ENCODE peak calls at places on chromosomes 7 and 10, in ten cellular contexts. A is stimulated activated naive CD8-positive, alpha-beta T cell treated with anti-CD3 and anti-CD28 coated beads, Interleukin-15, amount 100 ng/mL, for 72 hours; I is SHP77; R is stimulated activated CD4-positive, alpha-beta T cell treated with anti-CD3 and anti-CD28 coated beads, TNF-alpha, amount 100 ng/mL, for 1 hour; O is fibroblast of the conjunctiva; M is kidney epithelial cell; F is choroid plexus epithelial cell; H is AG08395; C is right cardiac atrium; P is A172. N is an unnamed sample.

GRCh38 chr7:10212664-10213063 is 761.0 kb upstream of the PHF14 start:
- DNase-seq in R (no peak), H (no peak), F (no peak), I (no peak), A (no peak), C (no peak), M (no peak), O (no peak), P (peak), N (no peak)

GRCh38 chr7:107971613-107972012 is 31.3 kb downstream of the LAMB1 start:
- DNase-seq in M (no peak), P (no peak), C (peak), H (peak), I (no peak), F (peak), R (no peak), O (no peak), A (no peak), N (no peak)

GRCh38 chr10:5812283-5813090 is 747 bp downstream of the GDI2 start:
- DNase-seq in A (peak), O (no peak), H (peak), I (no peak), R (peak), P (peak), M (no peak), F (peak), C (peak), N (no peak)

GRCh38 chr7:27723086-27723485 is 16.9 kb upstream of the TAX1BP1 start:
- DNase-seq in M (no peak), O (no peak), R (no peak), H (no peak), A (no peak), P (peak), F (peak), I (no peak), C (no peak), N (no peak)

GRCh38 chr10:127977368-127978009 is 70.6 kb downstream of the PTPRE start:
- DNase-seq in I (no peak), F (peak), R (no peak), C (peak), O (no peak), A (no peak), H (peak), P (peak), M (peak), N (no peak)

GRCh38 chr10:7260412-7260900 is 150.4 kb downstream of the SFMBT2 start:
- DNase-seq in M (peak), I (peak), R (no peak), P (peak), A (no peak), C (peak), F (peak), O (peak), H (peak), N (no peak)

GRCh38 chr7:67525588-67525987 is 529.0 kb downstream of the TYW1 start:
- DNase-seq in I (no peak), A (no peak), M (no peak), O (no peak), H (no peak), F (no peak), C (no peak), R (no peak), P (no peak), N (no peak)

GRCh38 chr7:108358553-108358952 is 97.7 kb downstream of the NRCAM start:
- DNase-seq in M (peak), C (no peak), F (peak), O (peak), A (no peak), P (peak), H (peak), I (peak), R (no peak), N (no peak)

GRCh38 chr7:78095549-78095948 is 297.0 kb downstream of the PHTF2 start:
- DNase-seq in M (no peak), I (no peak), A (no peak), F (peak), H (peak), C (no peak), O (no peak), P (peak), R (no peak), N (peak)

GRCh38 chr7:2860627-2861133 is 16.6 kb upstream of the GNA12 start:
- DNase-seq in R (no peak), F (no peak), C (no peak), M (no peak), I (no peak), A (no peak), O (no peak), H (no peak), P (no peak), N (no peak)

GRCh38 chr10:124737221-124737620 is 7.0 kb downstream of the FAM53B start:
- DNase-seq in F (no peak), R (no peak), H (no peak), M (no peak), P (no peak), I (no peak), A (peak), O (no peak), C (no peak), N (no peak)

GRCh38 chr7:105638942-105639495 is 57.7 kb upstream of the EFCAB10 start:
- DNase-seq in P (no peak), M (no peak), C (no peak), R (no peak), O (no peak), H (no peak), I (no peak), F (peak), A (no peak), N (no peak)

GRCh38 chr7:102236592-102237287 is 49.9 kb upstream of the SH2B2 start:
- DNase-seq in F (peak), R (no peak), H (peak), A (peak), P (peak), M (peak), O (peak), C (peak), I (no peak), N (no peak)

GRCh38 chr10:16867990-16868389 is 50.8 kb upstream of the RSU1 start:
- DNase-seq in R (no peak), A (no peak), M (no peak), P (no peak), F (no peak), H (no peak), O (no peak), C (no peak), I (no peak), N (no peak)

GRCh38 chr10:100683545-100684127 is 61.7 kb upstream of the PAX2 start:
- DNase-seq in H (no peak), F (no peak), O (no peak), R (no peak), I (no peak), C (no peak), M (no peak), A (no peak), P (no peak), N (no peak)

GRCh38 chr7:41879113-41879385 is 176.2 kb upstream of the INHBA start:
- DNase-seq in H (peak), I (no peak), P (peak), A (no peak), M (no peak), F (no peak), O (no peak), R (no peak), C (no peak), N (no peak)

GRCh38 chr10:89129850-89130396 is 77.2 kb downstream of the CH25H start:
- DNase-seq in F (peak), P (peak), O (peak), H (peak), A (no peak), R (no peak), I (no peak), M (peak), C (no peak), N (no peak)

GRCh38 chr10:55283041-55283440 is 482.0 kb upstream of the PCDH15 start:
- DNase-seq in F (no peak), M (no peak), R (no peak), A (no peak), O (no peak), P (peak), C (no peak), H (no peak), I (no peak), N (no peak)

GRCh38 chr7:132518102-132518838 is 58.0 kb downstream of the PLXNA4 start:
- DNase-seq in M (no peak), H (peak), A (peak), I (no peak), R (no peak), F (peak), P (peak), C (no peak), O (no peak), N (no peak)

GRCh38 chr7:150848561-150849115 is 3.7 kb upstream of the AOC1 start:
- DNase-seq in I (no peak), A (no peak), H (no peak), M (no peak), P (no peak), F (no peak), O (no peak), C (no peak), R (no peak), N (no peak)

GRCh38 chr7:98930921-98931320 is 52.6 kb downstream of the TRRAP start:
- DNase-seq in C (no peak), R (no peak), A (no peak), H (no peak), I (no peak), F (peak), M (no peak), P (peak), O (no peak), N (no peak)

GRCh38 chr10:71548494-71548846 is 151.8 kb downstream of the CDH23 start:
- DNase-seq in O (no peak), F (peak), I (no peak), R (no peak), A (no peak), M (no peak), H (peak), P (peak), C (no peak), N (no peak)

GRCh38 chr10:126153686-126154628 is 234.3 kb downstream of the ADAM12 start:
- DNase-seq in M (no peak), P (no peak), C (no peak), R (no peak), H (peak), I (no peak), O (no peak), F (peak), A (no peak), N (peak)

GRCh38 chr7:13989138-13989943 is at the start of gene ETV1:
- DNase-seq in P (peak), H (peak), I (peak), O (peak), A (no peak), M (no peak), F (peak), R (no peak), C (peak), N (peak)

GRCh38 chr10:101011517-101012423 is 12.2 kb downstream of the LZTS2 start:
- DNase-seq in A (no peak), P (no peak), O (no peak), R (no peak), M (no peak), F (no peak), H (no peak), C (peak), I (no peak), N (no peak)

GRCh38 chr10:9060314-9060713 is 1005.8 kb downstream of the GATA3 start:
- DNase-seq in H (no peak), F (no peak), A (no peak), R (no peak), O (no peak), M (no peak), P (no peak), C (no peak), I (no peak), N (no peak)

GRCh38 chr10:31923389-31923788 is 5.2 kb downstream of the ARHGAP12 start:
- DNase-seq in C (no peak), A (no peak), P (no peak), R (no peak), F (no peak), M (no peak), I (no peak), O (no peak), H (no peak), N (no peak)

N was measured in HS-27A.